ENCODE peak calls at places on chromosomes 7 and 10, in nine cellular contexts. U, F, G, K, S, N, D, P and L are unnamed samples.

GRCh38 chr10:73628405-73628804 is 12.9 kb downstream of the MYOZ1 start:
- DNase-seq in U (no peak), F (no peak), G (no peak), K (no peak), S (no peak), N (no peak), D (peak; percentile 28), P (no peak), L (no peak)

GRCh38 chr7:18890134-18890533 is 227.3 kb downstream of the TWIST1 start:
- DNase-seq in U (peak; percentile 74), F (no peak), G (no peak), K (no peak), S (no peak), N (peak; percentile 84), D (no peak), P (no peak), L (no peak)

GRCh38 chr10:120539076-120539475 is 82.0 kb downstream of the PLPP4 start:
- DNase-seq in U (no peak), F (no peak), G (no peak), K (peak; percentile 85), S (no peak), N (no peak), D (no peak), P (no peak), L (no peak)

GRCh38 chr7:142357953-142358520 is 100.2 kb upstream of the PRSS58 start:
- DNase-seq in U (peak; percentile 86), F (peak; percentile 36), G (peak; percentile 35), K (peak; percentile 58), S (no peak), N (peak; percentile 43), D (no peak), P (peak; percentile 48), L (peak; percentile 69)

GRCh38 chr10:79058899-79059771 is 9.6 kb upstream of the ZMIZ1 start:
- DNase-seq in U (no peak), F (peak; percentile 4), G (no peak), K (no peak), S (no peak), N (no peak), D (peak; percentile 38), P (no peak), L (no peak)

GRCh38 chr7:1344421-1344820 is 111.7 kb downstream of the UNCX start:
- DNase-seq in U (no peak), F (peak; percentile 2), G (no peak), K (no peak), S (no peak), N (no peak), D (peak; percentile 43), P (no peak), L (no peak)

GRCh38 chr7:25829663-25830062 is 322.3 kb upstream of the NFE2L3 start:
- DNase-seq in U (no peak), F (no peak), G (no peak), K (no peak), S (no peak), N (no peak), D (no peak), P (no peak), L (no peak)

GRCh38 chr10:63534723-63535122 is 13.5 kb downstream of the REEP3 start:
- DNase-seq in U (no peak), F (no peak), G (no peak), K (no peak), S (no peak), N (no peak), D (no peak), P (no peak), L (no peak)

GRCh38 chr10:49426490-49427360 is 30.8 kb upstream of the DRGX start:
- DNase-seq in U (peak; percentile 4), F (no peak), G (no peak), K (no peak), S (no peak), N (no peak), D (no peak), P (no peak), L (no peak)

GRCh38 chr10:71998840-71999194 is 34.6 kb downstream of the CHST3 start:
- DNase-seq in U (peak; percentile 74), F (peak; percentile 60), G (no peak), K (no peak), S (no peak), N (peak; percentile 80), D (peak; percentile 86), P (peak; percentile 27), L (peak; percentile 70)

GRCh38 chr7:100764841-100765240 is 31.4 kb downstream of the ZAN start:
- DNase-seq in U (no peak), F (no peak), G (no peak), K (no peak), S (no peak), N (no peak), D (no peak), P (no peak), L (peak; percentile 49)

GRCh38 chr10:112794201-112794600 is 155.8 kb upstream of the TCF7L2 start:
- DNase-seq in U (no peak), F (no peak), G (no peak), K (no peak), S (no peak), N (no peak), D (no peak), P (no peak), L (no peak)

GRCh38 chr10:112790921-112791320 is 159.1 kb upstream of the TCF7L2 start:
- DNase-seq in U (no peak), F (no peak), G (no peak), K (no peak), S (no peak), N (no peak), D (no peak), P (no peak), L (no peak)

GRCh38 chr10:112791447-112791846 is 158.6 kb upstream of the TCF7L2 start:
- DNase-seq in U (no peak), F (no peak), G (no peak), K (no peak), S (no peak), N (no peak), D (no peak), P (no peak), L (no peak)

GRCh38 chr10:112793197-112793921 is 156.7 kb upstream of the TCF7L2 start:
- DNase-seq in U (no peak), F (no peak), G (no peak), K (no peak), S (no peak), N (peak; percentile 39), D (no peak), P (no peak), L (no peak)

DNA sequence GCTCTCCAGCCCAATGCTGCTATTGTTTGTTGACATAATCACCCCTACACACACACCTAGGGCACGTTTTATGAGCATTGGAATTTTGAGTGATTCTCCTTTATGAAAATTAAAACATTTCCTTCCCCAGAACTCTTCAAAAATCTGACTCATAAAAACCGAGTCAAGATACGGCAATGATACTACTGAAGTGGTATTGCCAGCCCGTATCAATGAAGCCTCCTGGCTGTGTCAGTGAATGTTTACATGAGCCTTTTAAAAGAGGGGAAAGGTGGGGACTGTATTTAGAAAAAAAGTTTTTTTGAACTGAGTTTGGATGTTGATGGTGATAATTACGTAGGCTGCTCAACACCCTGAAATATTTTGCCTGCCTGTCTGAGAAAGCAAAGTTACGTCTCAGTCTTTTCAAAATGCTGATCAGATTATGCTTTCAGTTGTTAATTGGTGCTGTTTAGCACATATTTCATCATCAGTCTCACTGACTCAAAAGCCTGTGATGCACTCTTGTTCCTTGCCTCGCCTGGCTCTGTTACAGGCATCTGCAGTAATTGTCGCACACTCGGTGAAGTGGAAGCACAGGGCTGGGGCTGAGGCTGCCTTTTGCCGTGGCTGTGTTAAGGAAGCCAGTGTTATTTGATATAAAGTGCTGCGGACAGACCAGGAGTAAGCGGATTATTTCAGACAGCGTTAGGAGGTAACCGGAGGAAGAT is 157.4 kb upstream of the TCF7L2 start:
- DNase-seq in U (peak; percentile 78), F (peak; percentile 47), G (no peak), K (peak; percentile 58), S (no peak), N (no peak), D (peak; percentile 86), P (peak; percentile 76), L (no peak)
- H3K4me3 ChIP-seq in U (no peak overlapping the region), F (peak overlapping the region; percentile 17), G (no peak overlapping the region), K (no peak overlapping the region), S (no peak overlapping the region), N (no peak overlapping the region), D (no peak overlapping the region), P (no peak overlapping the region), L (no peak overlapping the region)

GRCh38 chr10:103287992-103288391 is 11.1 kb downstream of the INA start:
- DNase-seq in U (no peak), F (no peak), G (no peak), K (no peak), S (no peak), N (no peak), D (no peak), P (no peak), L (no peak)

GRCh38 chr10:103280505-103280904 is 3.6 kb downstream of the INA start:
- DNase-seq in U (no peak), F (no peak), G (no peak), K (no peak), S (no peak), N (no peak), D (no peak), P (no peak), L (no peak)

GRCh38 chr10:103282961-103283360 is 6.0 kb downstream of the INA start:
- DNase-seq in U (peak; percentile 58), F (no peak), G (no peak), K (no peak), S (no peak), N (no peak), D (no peak), P (no peak), L (no peak)

GRCh38 chr10:103281753-103282152 is 4.8 kb downstream of the INA start:
- DNase-seq in U (peak; percentile 38), F (peak; percentile 89), G (no peak), K (peak; percentile 95), S (no peak), N (no peak), D (no peak), P (peak; percentile 79), L (peak; percentile 84)

GRCh38 chr10:103284170-103284569 is 7.2 kb downstream of the INA start:
- DNase-seq in U (peak; percentile 91), F (no peak), G (no peak), K (no peak), S (no peak), N (peak; percentile 29), D (no peak), P (no peak), L (no peak)
- H3K36me3 ChIP-seq in U (no peaks in the 10 kb centered on the region), F (peaks cover 46% of the 10 kb centered on the region), G (no peaks in the 10 kb centered on the region), K (no peaks in the 10 kb centered on the region), S (no peaks in the 10 kb centered on the region), N (no peaks in the 10 kb centered on the region), D (no peaks in the 10 kb centered on the region), P (no peaks in the 10 kb centered on the region), L (no peaks in the 10 kb centered on the region)

DNA sequence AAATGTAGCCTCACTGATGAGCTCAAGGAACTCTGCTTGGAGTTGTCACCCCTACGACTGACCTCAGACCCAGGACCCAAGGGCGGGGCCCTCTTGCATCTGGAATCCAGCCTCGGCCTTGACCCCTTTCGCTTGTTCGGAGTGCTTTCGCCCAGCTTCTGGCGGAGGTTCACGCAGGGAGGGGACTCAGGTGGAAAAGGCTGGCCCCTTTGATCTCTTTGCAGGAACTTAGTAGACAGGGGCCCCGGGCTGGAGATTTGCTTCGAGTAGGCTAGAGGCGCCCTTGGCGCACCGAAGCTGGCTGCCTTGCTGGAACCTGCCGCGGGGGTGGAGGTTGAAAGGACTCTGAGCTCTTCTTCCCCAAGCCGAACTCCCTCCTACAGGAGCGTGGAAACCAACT is 255.0 kb downstream of the OTUD1 start:
- DNase-seq in U (no peak), F (no peak), G (no peak), K (peak; percentile 48), S (no peak), N (no peak), D (no peak), P (no peak), L (peak; percentile 56)
- H3K4me3 ChIP-seq in U (no peak overlapping the region), F (no peak overlapping the region), G (no peak overlapping the region), K (peak overlapping the region; percentile 69), S (no peak overlapping the region), N (no peak overlapping the region), D (no peak overlapping the region), P (no peak overlapping the region), L (peak overlapping the region; percentile 61)

GRCh38 chr10:12103743-12104142 is 25.7 kb upstream of the SEC61A2 start:
- DNase-seq in U (no peak), F (no peak), G (no peak), K (no peak), S (no peak), N (no peak), D (no peak), P (no peak), L (no peak)
- H3K36me3 ChIP-seq in U (peaks cover 47% of the 10 kb centered on the region), F (peaks cover 50% of the 10 kb centered on the region), G (peaks cover 13% of the 10 kb centered on the region), K (peaks cover 12% of the 10 kb centered on the region), S (peaks cover 44% of the 10 kb centered on the region), N (peaks cover 53% of the 10 kb centered on the region), D (peaks cover 35% of the 10 kb centered on the region), P (peaks cover 83% of the 10 kb centered on the region), L (peaks cover 32% of the 10 kb centered on the region)